ENCODE peak calls at places on chromosomes 11 and 22, in six cellular contexts. Z, W, J, H, C and R are unnamed samples.

GRCh38 chr11:130828741-130829140 is 87.5 kb downstream of the SNX19 start:
- DNase-seq in Z (peak), W (no peak), J (no peak), H (peak), C (no peak), R (no peak)

GRCh38 chr22:39309364-39309861 is 10.0 kb downstream of the RPL3 start:
- DNase-seq in Z (peak), W (no peak), J (no peak), H (no peak), C (peak), R (no peak)

GRCh38 chr22:46071451-46072029 is 78.8 kb upstream of the PPARA start:
- DNase-seq in Z (peak), W (peak), J (peak), H (peak), C (peak), R (no peak)

GRCh38 chr11:27910186-27910941 is 197.6 kb downstream of the KIF18A start:
- DNase-seq in Z (no peak), W (no peak), J (no peak), H (peak), C (no peak), R (peak)

GRCh38 chr11:99534812-99535211 is 514.1 kb downstream of the CNTN5 start:
- DNase-seq in Z (no peak), W (no peak), J (no peak), H (no peak), C (no peak), R (no peak)

GRCh38 chr22:19658967-19659804 is 55.1 kb upstream of the SEPTIN5 start:
- DNase-seq in Z (no peak), W (no peak), J (no peak), H (no peak), C (no peak), R (no peak)

GRCh38 chr11:72758304-72758689 is 6.1 kb upstream of the ARAP1 start:
- DNase-seq in Z (no peak), W (no peak), J (no peak), H (peak), C (no peak), R (no peak)

GRCh38 chr11:64611961-64612646 is 21.1 kb downstream of the SLC22A12 start:
- DNase-seq in Z (no peak), W (no peak), J (no peak), H (no peak), C (no peak), R (no peak)

GRCh38 chr11:68254421-68254820 is 17.4 kb downstream of the C11orf24 start:
- DNase-seq in Z (no peak), W (no peak), J (no peak), H (no peak), C (no peak), R (no peak)

GRCh38 chr11:69906453-69906907 is 87.3 kb upstream of the FGF3 start:
- DNase-seq in Z (no peak), W (no peak), J (no peak), H (no peak), C (no peak), R (no peak)

GRCh38 chr22:27732391-27732790 is 69.2 kb downstream of the MN1 start:
- DNase-seq in Z (no peak), W (no peak), J (no peak), H (no peak), C (no peak), R (no peak)

GRCh38 chr11:130472434-130472961 is 24.1 kb downstream of the ADAMTS15 start:
- DNase-seq in Z (no peak), W (no peak), J (no peak), H (no peak), C (no peak), R (no peak)

GRCh38 chr11:48034926-48035876 is 54.8 kb downstream of the PTPRJ start:
- DNase-seq in Z (peak), W (peak), J (no peak), H (no peak), C (no peak), R (no peak)

GRCh38 chr11:7540830-7541555 is 27.2 kb downstream of the PPFIBP2 start:
- DNase-seq in Z (no peak), W (no peak), J (no peak), H (no peak), C (no peak), R (no peak)

GRCh38 chr11:61446211-61446651 is 16.3 kb downstream of the SDHAF2 start:
- DNase-seq in Z (peak), W (peak), J (peak), H (peak), C (peak), R (peak)

GRCh38 chr11:124987096-124987495 is 33.1 kb downstream of the CCDC15 start:
- DNase-seq in Z (no peak), W (no peak), J (no peak), H (no peak), C (no peak), R (no peak)

GRCh38 chr11:73314121-73314948 is 6.3 kb downstream of the ARHGEF17 start:
- DNase-seq in Z (peak), W (peak), J (no peak), H (peak), C (no peak), R (no peak)

GRCh38 chr11:102361100-102362021 is 14.3 kb downstream of the BIRC2 start:
- DNase-seq in Z (no peak), W (no peak), J (peak), H (no peak), C (no peak), R (no peak)

GRCh38 chr11:79493555-79494171 is 52.8 kb upstream of the TENM4 start:
- DNase-seq in Z (peak), W (peak), J (peak), H (peak), C (peak), R (peak)

GRCh38 chr22:21710156-21710555 is 25.4 kb downstream of the YPEL1 start:
- DNase-seq in Z (no peak), W (no peak), J (no peak), H (no peak), C (peak), R (no peak)

GRCh38 chr11:129691154-129691553 is 124.5 kb upstream of the TMEM45B start:
- DNase-seq in Z (no peak), W (no peak), J (no peak), H (no peak), C (no peak), R (no peak)

GRCh38 chr22:31682751-31683150 is 20.7 kb upstream of the PISD start:
- DNase-seq in Z (peak), W (no peak), J (no peak), H (no peak), C (no peak), R (no peak)

GRCh38 chr22:31681625-31682345 is 19.8 kb upstream of the PISD start:
- DNase-seq in Z (peak), W (no peak), J (no peak), H (peak), C (no peak), R (no peak)

GRCh38 chr22:31678748-31679147 is 16.7 kb upstream of the PISD start:
- DNase-seq in Z (no peak), W (no peak), J (no peak), H (no peak), C (no peak), R (no peak)

GRCh38 chr22:31680764-31681624 is 19.0 kb upstream of the PISD start:
- DNase-seq in Z (peak), W (peak), J (no peak), H (peak), C (no peak), R (no peak)

DNA sequence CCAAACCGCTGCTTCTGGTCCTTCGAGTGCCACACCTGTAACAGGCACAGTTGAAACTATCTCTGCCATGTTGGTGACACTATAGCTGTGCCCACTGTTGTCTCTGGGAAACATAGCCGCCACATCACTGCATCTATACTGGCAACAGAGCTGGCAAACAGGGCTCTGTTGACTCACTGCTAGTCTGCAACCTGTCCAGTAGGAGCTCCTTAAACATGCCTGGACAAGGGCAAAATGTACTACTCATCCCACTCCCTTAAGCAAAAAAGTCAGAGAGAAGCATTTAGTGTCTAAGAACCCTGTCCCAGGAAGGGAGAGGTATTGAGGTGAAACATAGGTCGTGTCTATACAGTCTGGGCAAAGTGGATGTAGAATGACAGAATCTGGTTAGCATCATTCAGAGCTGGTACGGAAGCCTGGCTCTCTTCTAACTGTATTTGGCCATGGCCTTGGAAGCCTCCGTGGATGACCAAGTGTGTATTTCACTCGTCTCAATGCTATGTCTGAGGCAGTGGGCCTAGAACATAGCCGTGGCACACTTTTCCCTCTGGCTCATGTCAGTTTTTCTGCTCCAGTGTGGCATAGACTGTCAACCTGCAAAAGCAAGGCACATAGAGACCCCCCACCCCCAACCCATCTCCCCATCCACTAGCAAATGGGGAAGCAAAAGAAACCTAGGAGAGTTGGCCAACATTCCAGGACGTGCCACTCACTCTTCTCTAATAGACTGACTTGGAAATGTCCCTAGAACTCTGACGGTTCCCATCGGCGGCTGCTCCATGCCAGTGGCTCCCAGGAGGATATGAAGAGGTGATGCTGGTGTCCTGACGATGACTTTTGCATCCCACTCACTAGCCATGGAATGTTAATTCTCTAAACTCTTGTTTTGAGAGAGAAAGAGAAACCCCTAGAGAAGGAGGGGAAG is 21.4 kb upstream of the PISD start:
- DNase-seq in Z (peak), W (no peak), J (no peak), H (no peak), C (peak), R (peak)
- H3K27ac ChIP-seq in Z (peak), W (peak), J (no peak), H (no peak), C (peak), R (peak)

GRCh38 chr11:3944198-3944597 is 88.7 kb downstream of the STIM1 start:
- DNase-seq in Z (no peak), W (no peak), J (no peak), H (peak), C (no peak), R (no peak)

GRCh38 chr11:3949132-3949531 is 93.7 kb downstream of the STIM1 start:
- DNase-seq in Z (no peak), W (peak), J (no peak), H (no peak), C (no peak), R (no peak)

GRCh38 chr11:3946445-3947017 is 91.1 kb downstream of the STIM1 start:
- DNase-seq in Z (no peak), W (no peak), J (no peak), H (no peak), C (no peak), R (no peak)

GRCh38 chr11:3950996-3951662 is 95.7 kb downstream of the STIM1 start:
- DNase-seq in Z (no peak), W (no peak), J (no peak), H (peak), C (no peak), R (no peak)

GRCh38 chr11:3947084-3947483 is 91.6 kb downstream of the STIM1 start:
- DNase-seq in Z (no peak), W (peak), J (peak), H (peak), C (no peak), R (no peak)
- H3K27ac ChIP-seq in Z (peak), W (peak), J (peak), H (no peak), C (no peak), R (no peak)

GRCh38 chr11:12160231-12160630 is 49.8 kb downstream of the MICAL2 start:
- DNase-seq in Z (no peak), W (no peak), J (no peak), H (no peak), C (no peak), R (no peak)
- H3K27ac ChIP-seq in Z (peak), W (peak), J (no peak), H (peak), C (peak), R (peak)

DNA sequence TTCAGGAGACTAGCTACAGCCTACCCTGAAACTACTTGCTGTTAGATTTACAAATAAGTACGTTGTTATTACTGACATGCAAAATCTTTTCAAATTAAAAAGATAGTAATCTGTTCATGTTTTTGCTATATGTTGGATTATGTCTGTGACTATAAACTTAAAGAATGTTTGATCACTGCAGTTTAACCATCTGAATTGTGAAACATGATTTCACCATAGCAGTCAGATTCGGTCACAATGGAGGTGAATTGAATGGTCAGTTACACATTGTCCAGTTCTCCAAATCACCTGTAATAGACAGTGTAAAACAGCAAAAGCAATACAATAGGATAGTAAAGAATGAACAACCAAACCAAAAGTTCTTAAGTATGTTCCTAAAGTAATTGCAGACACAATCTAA is 43.3 kb downstream of the CCDC83 start:
- DNase-seq in Z (no peak), W (no peak), J (no peak), H (no peak), C (no peak), R (no peak)
- H3K27ac ChIP-seq in Z (no peak), W (no peak), J (no peak), H (no peak), C (no peak), R (no peak)

DNA sequence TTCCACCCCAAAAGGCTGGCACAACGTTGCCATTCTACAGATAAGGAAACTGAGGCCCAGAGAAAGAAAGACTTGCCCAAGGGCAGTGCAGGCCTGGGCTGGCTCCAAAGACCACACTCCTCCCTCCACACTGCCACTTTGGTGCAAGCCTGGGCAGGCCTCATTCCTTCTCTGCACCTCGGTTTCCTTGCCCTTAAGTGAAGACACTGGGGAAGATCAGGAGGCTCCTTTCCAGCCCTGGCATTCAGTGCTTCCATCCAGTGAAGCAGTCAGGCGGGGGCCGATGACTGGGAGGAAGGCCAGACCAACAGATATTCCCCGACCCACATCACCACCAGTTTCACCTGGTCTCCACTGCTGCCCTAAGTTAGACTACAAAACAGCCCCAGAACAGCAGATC is 18.3 kb upstream of the TCF20 start:
- DNase-seq in Z (no peak), W (no peak), J (no peak), H (no peak), C (peak), R (no peak)
- H3K27ac ChIP-seq in Z (no peak), W (no peak), J (no peak), H (no peak), C (peak), R (no peak)

GRCh38 chr11:5384335-5384734 is 723 bp downstream of the OR51M1 start:
- DNase-seq in Z (no peak), W (no peak), J (no peak), H (no peak), C (no peak), R (no peak)
- H3K27ac ChIP-seq in Z (no peak), W (no peak), J (no peak), H (no peak), C (no peak), R (no peak)

GRCh38 chr11:44573333-44573732 is 7.9 kb downstream of the CD82 start:
- DNase-seq in Z (no peak), W (no peak), J (no peak), H (peak), C (no peak), R (no peak)
- H3K27ac ChIP-seq in Z (no peak), W (no peak), J (no peak), H (no peak), C (no peak), R (peak)

DNA sequence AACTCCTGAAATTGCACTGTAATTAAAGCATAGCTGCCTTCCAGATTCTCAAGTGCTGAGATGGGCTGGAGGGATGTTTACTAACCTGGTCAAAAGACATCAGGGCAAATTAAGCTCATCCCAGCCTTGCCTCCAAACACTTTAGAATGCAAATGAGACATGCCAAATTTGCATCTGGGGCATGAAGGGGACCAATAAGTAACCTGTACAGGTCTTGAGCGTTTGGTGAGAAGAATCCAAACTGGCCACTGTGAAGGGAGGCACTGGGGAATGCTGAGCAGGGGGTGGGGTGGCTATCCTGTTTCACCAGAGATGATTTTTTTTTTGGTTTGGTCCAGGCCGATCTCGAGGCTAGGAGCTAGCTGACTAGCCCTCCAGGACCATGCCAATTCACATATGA is 38.3 kb upstream of the ADA2 start:
- DNase-seq in Z (no peak), W (no peak), J (no peak), H (no peak), C (no peak), R (no peak)
- H3K27ac ChIP-seq in Z (no peak), W (peak), J (no peak), H (no peak), C (no peak), R (no peak)

DNA sequence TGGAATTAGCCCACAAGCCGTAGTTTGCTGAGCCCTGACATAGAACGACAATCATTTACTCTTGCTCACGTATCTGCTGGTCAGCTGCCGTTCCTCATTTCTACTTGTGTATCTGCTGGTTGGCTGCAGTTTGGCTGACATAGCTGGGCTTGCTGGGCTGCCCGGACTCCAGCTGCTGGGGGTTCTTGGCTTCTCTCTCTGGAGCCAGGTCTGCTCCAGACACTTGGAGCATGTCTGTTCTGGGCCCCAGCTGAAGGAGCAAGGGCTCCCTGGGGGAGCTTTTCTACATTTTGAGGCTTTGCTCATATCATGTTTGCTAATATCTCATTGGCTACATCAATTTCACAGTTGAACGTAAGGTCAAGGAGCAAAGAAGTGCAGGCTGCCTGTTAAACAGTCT is 47.3 kb downstream of the PRDM11 start:
- DNase-seq in Z (no peak), W (no peak), J (no peak), H (no peak), C (no peak), R (no peak)
- H3K27ac ChIP-seq in Z (peak), W (no peak), J (no peak), H (no peak), C (no peak), R (no peak)

GRCh38 chr22:36762687-36763260 is 13.1 kb downstream of the IFT27 start:
- DNase-seq in Z (no peak), W (peak), J (no peak), H (no peak), C (no peak), R (no peak)
- H3K27ac ChIP-seq in Z (no peak), W (peak), J (no peak), H (no peak), C (peak), R (no peak)